ENCODE peak calls at places on chromosomes 11 and 22, in six cellular contexts. S is endodermal cell, V is bronchial epithelial cell, P is mammary epithelial cell, X is GM12865, J is IMR-90. Y is an unnamed sample.

GRCh38 chr11:110028904-110029303 is 64.3 kb upstream of the ZC3H12C start:
- DNase-seq in X (peak), V (peak), P (peak), S (no peak), J (peak), Y (no peak)

GRCh38 chr11:70524096-70524922 is 126.0 kb downstream of the CTTN start:
- DNase-seq in P (no peak), S (peak), X (peak), V (no peak), J (peak), Y (no peak)

GRCh38 chr11:85810521-85810870 is 445 bp downstream of the SYTL2 start:
- DNase-seq in P (no peak), J (no peak), V (no peak), S (peak), X (no peak), Y (no peak)

GRCh38 chr11:18171377-18172000 is 1.1 kb upstream of the MRGPRX4 start:
- DNase-seq in J (no peak), S (peak), P (peak), X (peak), V (peak), Y (no peak)

GRCh38 chr11:19790831-19791552 is 78.4 kb downstream of the NAV2 start:
- DNase-seq in S (peak), J (no peak), V (no peak), X (peak), P (no peak), Y (no peak)

GRCh38 chr11:23944939-23945338 is 551.9 kb upstream of the LUZP2 start:
- DNase-seq in X (no peak), V (no peak), J (no peak), S (no peak), P (no peak), Y (no peak)

GRCh38 chr22:20396639-20397038 is 2.7 kb downstream of the ZNF74 start:
- DNase-seq in S (no peak), X (peak), P (no peak), J (peak), V (no peak), Y (no peak)

GRCh38 chr11:116278076-116278475 is 494.7 kb downstream of the BUD13 start:
- DNase-seq in P (no peak), V (no peak), X (no peak), S (no peak), J (no peak), Y (no peak)

GRCh38 chr22:31616315-31616980 is 45.6 kb downstream of the PISD start:
- DNase-seq in X (peak), P (no peak), J (no peak), S (peak), V (no peak), Y (peak)

GRCh38 chr11:2524446-2525165 is 79.8 kb downstream of the KCNQ1 start:
- DNase-seq in P (no peak), V (no peak), X (no peak), S (peak), J (no peak), Y (no peak)

GRCh38 chr11:43789700-43790443 is 90.8 kb upstream of the ALKBH3 start:
- DNase-seq in X (no peak), V (peak), P (peak), S (no peak), J (peak), Y (no peak)

GRCh38 chr11:121717296-121717695 is 264.5 kb upstream of the SORL1-AS1 start:
- DNase-seq in J (no peak), V (no peak), P (no peak), S (no peak), X (no peak), Y (no peak)

GRCh38 chr11:73653996-73654395 is 7.6 kb downstream of the PLEKHB1 start:
- DNase-seq in X (no peak), V (no peak), S (no peak), J (no peak), P (no peak), Y (no peak)

GRCh38 chr11:70900540-70900939 is 351.8 kb downstream of the SHANK2 start:
- DNase-seq in S (no peak), J (no peak), X (no peak), P (no peak), V (no peak), Y (no peak)

GRCh38 chr11:131412061-131412460 is 41.6 kb downstream of the NTM start:
- DNase-seq in X (no peak), V (peak), S (no peak), P (no peak), J (no peak), Y (no peak)

GRCh38 chr11:74443071-74443864 is 24.1 kb downstream of the KCNE3 start:
- DNase-seq in S (peak), V (peak), X (no peak), P (peak), J (peak), Y (no peak)

GRCh38 chr11:121687961-121688566 is 235.3 kb upstream of the SORL1-AS1 start:
- DNase-seq in V (no peak), J (peak), X (no peak), P (no peak), S (peak), Y (no peak)

GRCh38 chr11:113339909-113340569 is 25.7 kb downstream of the TTC12 start:
- DNase-seq in J (peak), X (no peak), V (no peak), P (no peak), S (no peak), Y (no peak)

GRCh38 chr22:48045369-48045768 is 1282.9 kb downstream of the TBC1D22A start:
- DNase-seq in P (no peak), X (peak), S (no peak), J (no peak), V (no peak), Y (peak)

DNA sequence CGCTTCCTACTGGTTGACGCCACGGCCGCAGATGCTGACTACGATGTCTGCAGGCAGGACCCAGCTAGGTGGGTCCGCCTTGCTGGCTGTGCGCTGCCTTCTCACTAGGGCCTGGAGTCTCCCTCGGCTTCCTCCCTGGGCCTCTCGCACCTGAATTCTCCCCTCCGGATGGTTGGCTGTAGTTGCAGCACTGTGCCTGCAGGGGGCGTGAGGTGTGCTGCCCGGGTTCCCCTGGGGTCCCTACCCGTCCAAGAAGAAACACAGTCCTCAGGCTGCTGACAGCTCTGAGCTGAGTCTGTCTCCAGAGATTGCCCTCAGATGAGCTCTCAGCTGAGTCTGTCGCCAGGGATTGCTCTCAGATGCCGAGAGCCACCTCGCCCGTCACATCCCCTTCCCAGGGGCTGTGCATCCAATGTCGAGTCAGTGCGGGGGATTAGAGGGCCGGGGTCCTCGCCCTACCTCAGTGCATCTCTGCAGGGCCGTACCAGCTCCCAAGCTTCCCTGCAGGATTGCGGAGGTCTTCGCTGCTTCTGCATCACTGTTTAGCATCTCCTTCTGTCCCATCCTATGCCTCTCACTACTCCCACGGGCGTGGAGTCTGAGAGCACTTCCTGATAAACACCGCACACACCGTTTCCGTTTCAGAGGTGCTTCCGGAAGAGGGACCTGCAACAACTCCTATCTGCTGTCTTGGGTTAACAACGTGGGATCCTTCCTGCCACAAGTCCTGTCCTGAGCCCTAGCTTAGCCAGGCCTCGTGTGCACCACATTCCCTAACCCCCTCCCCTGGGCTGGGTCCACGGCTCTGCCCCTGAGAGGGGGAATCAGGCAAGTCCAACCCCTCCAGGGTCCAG is 196.9 kb downstream of the CSNK2A3 start:
- DNase-seq in S (peak), P (no peak), X (peak), V (no peak), J (no peak), Y (peak)
- TF ChIP-seq CTCF in S (peak), P (peak), X (peak), V (peak), J (peak), Y (no peak)

GRCh38 chr11:8309862-8310261 is 46.2 kb upstream of the LMO1 start:
- DNase-seq in V (peak), X (no peak), S (no peak), P (no peak), J (no peak), Y (no peak)
- TF ChIP-seq CTCF in V (peak), X (no peak), S (peak), P (peak), J (no peak), Y (no peak)

GRCh38 chr22:22201185-22201924 is 43.2 kb upstream of the VPREB1 start:
- DNase-seq in P (no peak), X (peak), S (peak), J (peak), V (no peak), Y (peak)
- TF ChIP-seq CTCF in P (peak), X (peak), S (peak), J (peak), V (peak), Y (peak)

DNA sequence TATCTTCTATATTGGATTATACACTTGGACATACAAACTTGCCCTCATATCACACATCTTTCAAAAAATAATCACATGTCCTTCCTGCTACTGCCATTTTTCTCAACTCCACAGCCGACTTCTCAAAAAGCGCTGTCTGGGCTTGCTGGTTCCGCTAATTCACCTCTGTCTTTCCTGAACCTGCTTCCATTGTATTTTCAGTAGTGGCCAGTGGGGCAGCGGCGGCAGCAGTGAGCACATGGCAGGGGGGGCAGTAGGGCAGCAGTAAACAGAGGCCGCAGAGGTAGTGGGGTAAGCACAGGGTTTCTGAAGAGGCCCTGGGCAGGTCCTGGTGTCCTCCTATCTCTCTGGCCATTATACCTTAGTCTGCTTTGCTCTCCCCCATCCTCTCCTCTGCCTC is 126.3 kb downstream of the RRAS2 start:
- DNase-seq in V (no peak), S (peak), X (no peak), P (no peak), J (no peak), Y (no peak)
- TF ChIP-seq CTCF in V (peak), S (peak), X (no peak), P (peak), J (peak), Y (no peak)

GRCh38 chr11:106076923-106077608 is at the start of gene KBTBD3:
- DNase-seq in X (peak), P (peak), J (peak), V (peak), S (peak), Y (peak)
- TF ChIP-seq CTCF in X (peak), P (peak), J (no peak), V (peak), S (peak), Y (peak)

Y was measured in GM20000.